ENCODE peak calls at places on chromosomes 7 and 10, in seven cellular contexts. P is AML-193; E is G401; H is activated T-helper 9 cell treated with anti-CD3 and anti-CD28 coated beads, Interleukin-2, amount 50 U/mL, for 16 hours; I is NCI-H1436 treated with DMSO at 0.1 percent for 48 hours; C is GM18507; Y is MCF 10A. O is an unnamed sample.

GRCh38 chr10:22414146-22414545 is 68.8 kb downstream of the SPAG6 start:
- DNase-seq in Y (no peak), I (no peak), P (no peak), C (no peak), E (no peak), H (no peak), O (no peak)

GRCh38 chr7:28355553-28356319 is 56.6 kb upstream of the CREB5 start:
- DNase-seq in C (no peak), E (no peak), H (no peak), I (peak), P (no peak), Y (no peak), O (no peak)

GRCh38 chr7:82443044-82443800 is at the start of gene CACNA2D1:
- DNase-seq in H (no peak), C (no peak), Y (no peak), P (no peak), E (peak), I (no peak), O (peak)

GRCh38 chr10:48608279-48608681 is 3.4 kb upstream of the ARHGAP22 start:
- DNase-seq in E (peak), I (no peak), H (no peak), C (peak), Y (peak), P (peak), O (no peak)

GRCh38 chr10:4073912-4074311 is 288.9 kb upstream of the KLF6 start:
- DNase-seq in Y (peak), P (no peak), I (no peak), H (no peak), C (no peak), E (no peak), O (no peak)

GRCh38 chr7:73899731-73900142 is 38.8 kb downstream of the TMEM270 start:
- DNase-seq in C (no peak), H (no peak), P (no peak), I (no peak), Y (peak), E (no peak), O (no peak)

GRCh38 chr7:66728571-66728970 is 12.0 kb upstream of the RABGEF1 start:
- DNase-seq in P (no peak), Y (no peak), E (no peak), H (no peak), C (no peak), I (no peak), O (no peak)

GRCh38 chr7:152120210-152120609 is 94.7 kb downstream of the GALNT11 start:
- DNase-seq in C (no peak), Y (no peak), I (no peak), E (no peak), H (no peak), P (no peak), O (no peak)

GRCh38 chr7:98105942-98106544 is 619 bp upstream of the LMTK2 start:
- DNase-seq in Y (peak), H (no peak), C (no peak), P (no peak), E (no peak), I (no peak), O (no peak)

GRCh38 chr7:50615519-50615845 is 50.3 kb upstream of the DDC start:
- DNase-seq in Y (no peak), P (no peak), E (no peak), H (no peak), C (no peak), I (no peak), O (no peak)

GRCh38 chr10:108812296-108812695 is 1111.0 kb downstream of the XPNPEP1 start:
- DNase-seq in P (no peak), H (no peak), I (no peak), E (no peak), Y (no peak), C (no peak), O (no peak)

GRCh38 chr7:3753868-3754267 is 452.8 kb downstream of the SDK1 start:
- DNase-seq in H (no peak), Y (no peak), C (no peak), I (no peak), P (no peak), E (peak), O (no peak)

GRCh38 chr7:35753761-35754603 is 46.9 kb upstream of the SEPTIN7 start:
- DNase-seq in Y (no peak), P (no peak), H (no peak), I (no peak), E (no peak), C (no peak), O (peak)

GRCh38 chr7:111987115-111987826 is 218.9 kb downstream of the DOCK4 start:
- DNase-seq in Y (peak), P (peak), H (no peak), C (no peak), E (no peak), I (no peak), O (peak)

GRCh38 chr7:50397320-50397970 is 52.7 kb downstream of the FIGNL1 start:
- DNase-seq in Y (no peak), I (no peak), H (no peak), C (peak), P (no peak), E (no peak), O (no peak)

GRCh38 chr7:4682621-4683042 is 537 bp downstream of the FOXK1 start:
- DNase-seq in E (peak), H (peak), Y (peak), C (no peak), P (no peak), I (no peak), O (peak)

GRCh38 chr7:105228555-105228954 is 160.2 kb downstream of the SRPK2 start:
- DNase-seq in C (no peak), Y (no peak), E (no peak), H (no peak), P (no peak), I (no peak), O (no peak)

GRCh38 chr10:124092270-124093075 is 925 bp downstream of the CHST15 start:
- DNase-seq in E (no peak), P (no peak), H (peak), C (peak), Y (peak), I (no peak), O (peak)

GRCh38 chr10:15313844-15314243 is 57.2 kb downstream of the FAM171A1 start:
- DNase-seq in Y (no peak), C (no peak), H (no peak), I (no peak), E (peak), P (peak), O (peak)

GRCh38 chr10:133159950-133160812 is at the start of gene KNDC1:
- DNase-seq in C (no peak), I (no peak), P (no peak), Y (peak), H (no peak), E (peak), O (no peak)

GRCh38 chr10:14779053-14779649 is 4.5 kb upstream of the FAM107B start:
- DNase-seq in I (no peak), P (no peak), E (no peak), H (no peak), Y (peak), C (no peak), O (no peak)

GRCh38 chr10:77306666-77307065 is 330.9 kb downstream of the KCNMA1 start:
- DNase-seq in E (no peak), C (no peak), Y (no peak), H (no peak), I (no peak), P (no peak), O (no peak)

GRCh38 chr7:97004237-97004930 is 969 bp upstream of the DLX6 start:
- DNase-seq in P (no peak), E (no peak), Y (no peak), I (peak), H (no peak), C (no peak), O (no peak)

GRCh38 chr10:86019141-86019540 is 347.5 kb downstream of the GRID1 start:
- DNase-seq in H (no peak), P (no peak), E (no peak), Y (no peak), I (no peak), C (no peak), O (no peak)

GRCh38 chr7:135111379-135111778 is 36.5 kb upstream of the TMEM140 start:
- DNase-seq in I (no peak), E (no peak), Y (peak), P (no peak), C (no peak), H (no peak), O (no peak)

GRCh38 chr7:33157311-33157710 is 27.9 kb downstream of the BBS9 start:
- DNase-seq in P (no peak), C (no peak), I (no peak), H (no peak), Y (no peak), E (no peak), O (no peak)

GRCh38 chr7:90269163-90269562 is 24.2 kb downstream of the CFAP69 start:
- DNase-seq in I (no peak), H (no peak), E (no peak), C (no peak), Y (no peak), P (no peak), O (no peak)

GRCh38 chr10:36725581-36726520 is 399.5 kb upstream of the ANKRD30A start:
- DNase-seq in C (no peak), I (peak), Y (peak), P (no peak), E (no peak), H (no peak), O (peak)

GRCh38 chr10:22593644-22594043 is 120.7 kb downstream of the PIP4K2A start:
- DNase-seq in I (no peak), E (no peak), Y (no peak), C (no peak), H (no peak), P (no peak), O (no peak)

GRCh38 chr7:68823996-68824780 is 774.1 kb upstream of the AUTS2 start:
- DNase-seq in Y (no peak), P (no peak), C (no peak), E (no peak), H (no peak), I (no peak), O (no peak)

GRCh38 chr7:33192695-33193291 is 63.4 kb downstream of the BBS9 start:
- DNase-seq in H (no peak), C (no peak), P (no peak), Y (peak), E (no peak), I (no peak), O (no peak)